ENCODE peak calls at places on chromosomes 13 and 19, in six cellular contexts. One of them, this sample, is unnamed.

GRCh38 chr13:111947026-111947810 is 119.7 kb upstream of the SOX1 start:
- DNase-seq in HFFc6: no peak
- DNase-seq in EH: no peak
- DNase-seq in glutamatergic neuron: no peak
- DNase-seq in non-pigmented ciliary epithelial cell: no peak
- DNase-seq in NCI-H524 treated with DMSO at 0.1 percent for 48 hours: no peak
- DNase-seq in this sample: no peak

GRCh38 chr13:53783466-53783865 is 754.9 kb downstream of the OLFM4 start:
- DNase-seq in HFFc6: no peak
- DNase-seq in EH: no peak
- DNase-seq in glutamatergic neuron: peak
- DNase-seq in non-pigmented ciliary epithelial cell: no peak
- DNase-seq in NCI-H524 treated with DMSO at 0.1 percent for 48 hours: peak
- DNase-seq in this sample: no peak

GRCh38 chr13:94992277-94992989 is 280.1 kb upstream of the SOX21 start:
- DNase-seq in HFFc6: no peak
- DNase-seq in EH: no peak
- DNase-seq in glutamatergic neuron: no peak
- DNase-seq in non-pigmented ciliary epithelial cell: no peak
- DNase-seq in NCI-H524 treated with DMSO at 0.1 percent for 48 hours: no peak
- DNase-seq in this sample: no peak

GRCh38 chr13:74465279-74465678 is 331.1 kb upstream of the KLF12 start:
- DNase-seq in HFFc6: no peak
- DNase-seq in EH: no peak
- DNase-seq in glutamatergic neuron: peak
- DNase-seq in non-pigmented ciliary epithelial cell: no peak
- DNase-seq in NCI-H524 treated with DMSO at 0.1 percent for 48 hours: peak
- DNase-seq in this sample: no peak

GRCh38 chr19:44707794-44708193 is 8.8 kb downstream of the CEACAM16 start:
- DNase-seq in HFFc6: no peak
- DNase-seq in EH: no peak
- DNase-seq in glutamatergic neuron: no peak
- DNase-seq in non-pigmented ciliary epithelial cell: no peak
- DNase-seq in NCI-H524 treated with DMSO at 0.1 percent for 48 hours: no peak
- DNase-seq in this sample: no peak

GRCh38 chr19:30778961-30779690 is 406.9 kb downstream of the ZNF536 start:
- DNase-seq in HFFc6: no peak
- DNase-seq in EH: no peak
- DNase-seq in glutamatergic neuron: no peak
- DNase-seq in non-pigmented ciliary epithelial cell: no peak
- DNase-seq in NCI-H524 treated with DMSO at 0.1 percent for 48 hours: no peak
- DNase-seq in this sample: no peak

GRCh38 chr13:33543631-33544030 is 258.1 kb upstream of the STARD13 start:
- DNase-seq in HFFc6: no peak
- DNase-seq in EH: no peak
- DNase-seq in glutamatergic neuron: no peak
- DNase-seq in non-pigmented ciliary epithelial cell: no peak
- DNase-seq in NCI-H524 treated with DMSO at 0.1 percent for 48 hours: no peak
- DNase-seq in this sample: no peak

GRCh38 chr13:100987993-100988392 is 313.4 kb upstream of the TMTC4 start:
- DNase-seq in HFFc6: no peak
- DNase-seq in EH: peak
- DNase-seq in glutamatergic neuron: no peak
- DNase-seq in non-pigmented ciliary epithelial cell: peak
- DNase-seq in NCI-H524 treated with DMSO at 0.1 percent for 48 hours: peak
- DNase-seq in this sample: no peak

GRCh38 chr13:110644892-110645521 is 29.7 kb downstream of the NAXD start:
- DNase-seq in HFFc6: peak
- DNase-seq in EH: peak
- DNase-seq in glutamatergic neuron: peak
- DNase-seq in non-pigmented ciliary epithelial cell: no peak
- DNase-seq in NCI-H524 treated with DMSO at 0.1 percent for 48 hours: peak
- DNase-seq in this sample: no peak